ENCODE peak calls at places on chromosomes 16 and 17, in six cellular contexts. B, S, C, O, H and J are unnamed samples.

GRCh38 chr16:31386157-31386984 is 6.8 kb upstream of the ITGAD start:
- DNase-seq in B (no peak), S (no peak), C (no peak), O (peak; percentile 72), H (no peak), J (peak; percentile 42)

GRCh38 chr16:53821487-53821886 is 117.5 kb downstream of the FTO start:
- DNase-seq in B (no peak), S (no peak), C (no peak), O (peak; percentile 42), H (no peak), J (no peak)

GRCh38 chr17:77498875-77499698 is 358.3 kb downstream of the SEC14L1 start:
- DNase-seq in B (no peak), S (no peak), C (peak; percentile 60), O (no peak), H (no peak), J (no peak)

GRCh38 chr16:1052791-1053521 is 19.6 kb upstream of the SSTR5 start:
- DNase-seq in B (no peak), S (no peak), C (no peak), O (no peak), H (no peak), J (no peak)

GRCh38 chr17:37450090-37450489 is 39.6 kb upstream of the DUSP14 start:
- DNase-seq in B (no peak), S (no peak), C (no peak), O (peak; percentile 18), H (no peak), J (no peak)

GRCh38 chr17:80123791-80124190 is 22.4 kb downstream of the GAA start:
- DNase-seq in B (no peak), S (no peak), C (peak; percentile 68), O (peak; percentile 75), H (no peak), J (no peak)

GRCh38 chr16:89695086-89695874 is 6.2 kb downstream of the SPATA2L start:
- DNase-seq in B (no peak), S (no peak), C (no peak), O (no peak), H (no peak), J (no peak)

GRCh38 chr17:55444471-55445441 is 23.1 kb upstream of the MMD start:
- DNase-seq in B (no peak), S (no peak), C (no peak), O (peak; percentile 53), H (no peak), J (peak; percentile 34)

GRCh38 chr17:48202945-48203344 is 95.4 kb downstream of the SNX11 start:
- DNase-seq in B (no peak), S (no peak), C (no peak), O (no peak), H (no peak), J (no peak)

GRCh38 chr17:63150994-63151464 is 185.0 kb downstream of the TANC2 start:
- DNase-seq in B (no peak), S (no peak), C (no peak), O (peak; percentile 80), H (no peak), J (no peak)

GRCh38 chr17:17343896-17344506 is 40.8 kb downstream of the NT5M start:
- DNase-seq in B (peak; percentile 35), S (no peak), C (peak; percentile 15), O (no peak), H (no peak), J (no peak)

GRCh38 chr17:17341452-17341851 is 38.3 kb downstream of the NT5M start:
- DNase-seq in B (no peak), S (no peak), C (no peak), O (no peak), H (no peak), J (no peak)

GRCh38 chr17:17342242-17342945 is 39.2 kb downstream of the NT5M start:
- DNase-seq in B (peak; percentile 28), S (no peak), C (no peak), O (no peak), H (no peak), J (no peak)

GRCh38 chr17:17344507-17345293 is 41.5 kb downstream of the NT5M start:
- DNase-seq in B (peak; percentile 42), S (no peak), C (no peak), O (no peak), H (no peak), J (no peak)

DNA sequence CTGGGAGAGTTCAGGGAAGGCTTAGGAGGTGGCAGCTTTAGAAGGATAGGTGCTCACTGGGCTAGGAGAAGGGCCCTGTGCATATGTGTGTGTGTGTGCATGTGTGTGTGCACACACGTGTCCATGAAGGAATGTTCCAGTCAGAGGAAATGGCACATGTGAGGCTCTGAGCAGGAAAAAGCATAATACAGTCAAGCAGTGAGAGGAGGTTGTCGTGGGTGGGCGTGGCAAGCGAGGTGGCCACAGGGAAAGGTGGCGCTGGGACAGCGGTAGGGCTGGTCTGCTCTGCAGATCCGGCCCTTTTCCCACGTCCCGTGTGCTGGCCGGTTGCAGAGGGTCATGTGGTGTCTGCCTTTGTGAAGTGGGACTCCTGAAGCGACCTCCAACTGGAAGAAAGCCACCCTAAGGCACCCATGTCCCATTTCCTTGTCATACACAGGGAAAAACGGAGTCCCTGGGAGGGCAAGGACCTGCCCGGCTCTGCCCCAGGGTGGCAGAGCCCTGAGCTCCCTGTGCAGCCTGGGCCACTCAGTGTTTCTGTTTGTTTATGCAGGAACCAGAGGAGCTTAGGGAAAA is 40.1 kb downstream of the NT5M start:
- DNase-seq in B (peak; percentile 19), S (no peak), C (peak; percentile 46), O (no peak), H (no peak), J (no peak)
- H3K27ac ChIP-seq in B (no peak overlapping the region), S (no peak overlapping the region), C (no peak overlapping the region), O (no peak overlapping the region), H (no peak overlapping the region), J (no peak overlapping the region)

GRCh38 chr16:69035375-69035774 is 70.1 kb upstream of the HAS3 start:
- DNase-seq in B (no peak), S (no peak), C (no peak), O (no peak), H (no peak), J (no peak)

GRCh38 chr16:69040144-69040909 is 65.1 kb upstream of the HAS3 start:
- DNase-seq in B (no peak), S (no peak), C (peak; percentile 13), O (peak; percentile 58), H (no peak), J (no peak)

GRCh38 chr16:69036399-69037091 is 68.9 kb upstream of the HAS3 start:
- DNase-seq in B (no peak), S (no peak), C (peak; percentile 25), O (no peak), H (no peak), J (no peak)

GRCh38 chr16:69039333-69039941 is 66.0 kb upstream of the HAS3 start:
- DNase-seq in B (no peak), S (no peak), C (peak; percentile 10), O (peak; percentile 45), H (no peak), J (peak; percentile 61)

GRCh38 chr16:69037373-69038160 is 67.9 kb upstream of the HAS3 start:
- DNase-seq in B (no peak), S (no peak), C (peak; percentile 28), O (no peak), H (no peak), J (no peak)
- H3K4me3 ChIP-seq in B (no peak overlapping the region), S (no peak overlapping the region), C (no peak overlapping the region), O (no peak overlapping the region), H (no peak overlapping the region), J (no peak overlapping the region)

GRCh38 chr17:44110011-44110686 is 13.3 kb downstream of the HDAC5 start:
- DNase-seq in B (no peak), S (no peak), C (no peak), O (no peak), H (no peak), J (no peak)
- H3K27ac ChIP-seq in B (peak overlapping the region; percentile 36), S (peak overlapping the region; percentile 91), C (peak overlapping the region; percentile 93), O (peak overlapping the region; percentile 84), H (peak overlapping the region; percentile 81), J (no peak overlapping the region)

GRCh38 chr17:75589017-75589918 is 1.7 kb downstream of the MYO15B start:
- DNase-seq in B (peak; percentile 97), S (peak; percentile 99), C (peak; percentile 95), O (peak; percentile 64), H (peak; percentile 54), J (peak; percentile 77)

GRCh38 chr17:75591722-75592302 is 4.2 kb downstream of the MYO15B start:
- DNase-seq in B (no peak), S (no peak), C (peak; percentile 53), O (no peak), H (no peak), J (no peak)

GRCh38 chr17:75590849-75591721 is 3.5 kb downstream of the MYO15B start:
- DNase-seq in B (no peak), S (no peak), C (peak; percentile 60), O (no peak), H (no peak), J (no peak)

GRCh38 chr17:75589919-75590303 is 2.3 kb downstream of the MYO15B start:
- DNase-seq in B (no peak), S (peak; percentile 45), C (peak; percentile 74), O (no peak), H (no peak), J (no peak)

DNA sequence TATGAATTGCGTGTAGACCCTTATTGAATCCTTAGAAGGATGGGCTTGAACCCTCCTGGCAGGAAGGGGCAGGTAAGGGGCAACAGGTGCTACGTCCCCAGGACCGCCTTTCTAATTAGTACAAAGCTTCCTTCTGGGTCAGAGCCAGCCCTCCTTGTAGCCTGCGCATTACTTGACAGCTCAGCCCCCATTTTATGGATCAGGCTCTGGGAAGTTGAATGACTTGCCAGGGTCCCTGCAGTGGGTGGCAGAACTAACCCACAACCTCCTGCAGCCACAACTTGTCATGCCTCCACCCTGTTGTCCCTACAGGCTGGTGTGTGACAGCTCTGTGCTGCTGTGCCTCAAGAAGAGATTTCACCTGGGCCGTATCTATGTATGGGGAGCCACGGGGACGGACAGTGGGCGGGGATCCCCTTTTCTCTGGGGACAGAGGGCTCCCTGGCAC is 2.7 kb downstream of the MYO15B start:
- DNase-seq in B (no peak), S (no peak), C (no peak), O (no peak), H (no peak), J (no peak)
- H3K4me3 ChIP-seq in B (no peak overlapping the region), S (no peak overlapping the region), C (no peak overlapping the region), O (no peak overlapping the region), H (peak overlapping the region; percentile 71), J (no peak overlapping the region)

DNA sequence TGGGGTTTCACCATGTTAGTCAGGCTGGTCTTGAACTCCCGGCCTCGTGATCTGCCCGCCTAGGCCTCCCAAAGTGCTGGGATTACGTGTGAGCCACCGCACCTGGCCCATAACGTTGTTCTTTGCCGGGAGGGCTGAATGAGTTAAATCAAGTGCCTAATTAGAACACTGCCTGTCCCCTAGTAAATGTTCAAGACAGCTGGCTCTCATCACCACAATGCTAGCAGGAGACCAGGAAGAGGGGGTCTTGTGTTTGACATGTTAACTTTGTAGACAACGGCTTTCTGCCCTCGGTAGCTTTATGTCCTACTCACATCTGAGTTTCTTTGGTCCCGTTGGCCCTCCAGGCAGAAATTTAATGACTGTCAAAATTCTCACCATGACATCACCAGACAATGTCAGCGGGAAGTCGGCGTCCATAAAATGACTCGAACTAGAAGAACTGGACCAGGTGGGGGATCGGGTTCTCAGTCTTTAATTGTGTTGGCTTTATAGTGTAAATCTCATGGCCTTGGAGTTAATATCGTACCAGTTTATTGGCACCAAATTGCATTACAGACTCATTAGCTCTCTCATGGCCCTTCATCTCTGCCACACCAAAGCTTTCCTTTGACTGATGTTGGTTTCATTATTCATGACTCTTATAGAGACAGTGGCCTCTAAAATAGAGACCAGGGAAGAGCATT is 11.4 kb upstream of the ITPRIPL2 start:
- DNase-seq in B (no peak), S (no peak), C (no peak), O (no peak), H (no peak), J (no peak)
- H3K27ac ChIP-seq in B (no peak overlapping the region), S (no peak overlapping the region), C (no peak overlapping the region), O (no peak overlapping the region), H (no peak overlapping the region), J (no peak overlapping the region)

GRCh38 chr16:70526403-70526802 is 2.8 kb downstream of the SF3B3 start:
- DNase-seq in B (no peak), S (no peak), C (no peak), O (no peak), H (no peak), J (no peak)
- H3K4me3 ChIP-seq in B (no peak overlapping the region), S (no peak overlapping the region), C (no peak overlapping the region), O (no peak overlapping the region), H (no peak overlapping the region), J (peak overlapping the region; percentile 6)